ENCODE peak calls at places on chromosomes 3 and 15, in eight cellular contexts. P, O, X, A, T, H, W and M are unnamed samples.

GRCh38 chr15:84961707-84962106 is 19.9 kb upstream of the PDE8A start:
- DNase-seq in P (no peak), O (no peak), X (no peak), A (no peak), T (no peak), H (no peak), W (no peak), M (no peak)

GRCh38 chr15:45377630-45378148 is 655 bp downstream of the GATM start:
- DNase-seq in P (no peak), O (no peak), X (peak), A (peak), T (peak), H (peak), W (no peak), M (no peak)

GRCh38 chr3:5202267-5202666 is 14.8 kb downstream of the EDEM1 start:
- DNase-seq in P (no peak), O (no peak), X (no peak), A (no peak), T (no peak), H (no peak), W (no peak), M (no peak)

GRCh38 chr3:155335955-155336354 is 42.5 kb upstream of the STRIT1 start:
- DNase-seq in P (no peak), O (peak), X (no peak), A (peak), T (no peak), H (no peak), W (no peak), M (no peak)

GRCh38 chr3:71064288-71064975 is 519.1 kb downstream of the FOXP1 start:
- DNase-seq in P (peak), O (no peak), X (peak), A (no peak), T (peak), H (peak), W (peak), M (no peak)

GRCh38 chr15:51955514-51955913 is 16.1 kb downstream of the LEO1 start:
- DNase-seq in P (no peak), O (no peak), X (no peak), A (no peak), T (no peak), H (peak), W (no peak), M (no peak)

GRCh38 chr3:135771760-135772159 is 193.8 kb upstream of the PPP2R3A start:
- DNase-seq in P (no peak), O (no peak), X (no peak), A (no peak), T (no peak), H (no peak), W (no peak), M (no peak)

GRCh38 chr15:29805043-29805707 is 17.1 kb downstream of the TJP1 start:
- DNase-seq in P (no peak), O (no peak), X (peak), A (no peak), T (no peak), H (peak), W (no peak), M (no peak)

GRCh38 chr3:150127011-150127490 is 156.4 kb upstream of the PFN2 start:
- DNase-seq in P (no peak), O (no peak), X (no peak), A (no peak), T (no peak), H (no peak), W (no peak), M (no peak)

GRCh38 chr15:80557441-80558234 is 137.5 kb upstream of the ABHD17C start:
- DNase-seq in P (no peak), O (no peak), X (no peak), A (no peak), T (no peak), H (no peak), W (no peak), M (no peak)

GRCh38 chr3:134881305-134881704 is 86.2 kb downstream of the EPHB1 start:
- DNase-seq in P (no peak), O (no peak), X (no peak), A (peak), T (no peak), H (no peak), W (no peak), M (no peak)

GRCh38 chr3:30421261-30421660 is 185.1 kb upstream of the TGFBR2 start:
- DNase-seq in P (no peak), O (no peak), X (no peak), A (no peak), T (no peak), H (no peak), W (no peak), M (peak)

GRCh38 chr3:160163259-160163878 is 61.9 kb upstream of the C3orf80 start:
- DNase-seq in P (no peak), O (no peak), X (peak), A (peak), T (peak), H (peak), W (no peak), M (peak)